ENCODE peak calls at places on chromosomes 5 and 9, in nine cellular contexts. M is HCT116, T is body of pancreas, I is OCI-LY7, X is breast epithelium, S is ovary, J is astrocyte, Y is heart left ventricle, K is stomach. O is an unnamed sample.

GRCh38 chr5:10423009-10423408 is 18.7 kb upstream of the ROPN1L start:
- DNase-seq in M (no peak), T (no peak), I (no peak), X (no peak), S (no peak), J (no peak), Y (no peak), K (no peak), O (no peak)

GRCh38 chr9:115202960-115203751 is 85.2 kb upstream of the TNC start:
- DNase-seq in M (no peak), T (no peak), I (no peak), X (no peak), S (no peak), J (peak; percentile 82), Y (no peak), K (no peak), O (no peak)

GRCh38 chr9:98256632-98257218 is 1.3 kb upstream of the TBC1D2 start:
- DNase-seq in M (no peak), T (no peak), I (peak; percentile 38), X (no peak), S (no peak), J (no peak), Y (no peak), K (no peak), O (peak; percentile 19)

GRCh38 chr5:175854231-175855040 is 16.9 kb upstream of the CPLX2 start:
- DNase-seq in M (no peak), T (peak; percentile 27), I (no peak), X (no peak), S (no peak), J (no peak), Y (no peak), K (peak; percentile 33), O (no peak)

GRCh38 chr9:133914483-133915342 is 77.4 kb downstream of the VAV2 start:
- DNase-seq in M (no peak), T (peak; percentile 53), I (no peak), X (no peak), S (no peak), J (no peak), Y (no peak), K (no peak), O (no peak)

GRCh38 chr5:132473019-132473531 is 17.5 kb downstream of the IRF1 start:
- DNase-seq in M (no peak), T (peak; percentile 46), I (peak; percentile 78), X (no peak), S (peak; percentile 21), J (no peak), Y (peak; percentile 74), K (peak; percentile 51), O (peak; percentile 84)

GRCh38 chr5:36777105-36777757 is 99.3 kb upstream of the NIPBL start:
- DNase-seq in M (peak; percentile 15), T (peak; percentile 49), I (peak; percentile 5), X (no peak), S (no peak), J (peak; percentile 4), Y (no peak), K (no peak), O (no peak)

GRCh38 chr9:117929873-117930272 is 225.7 kb downstream of the TLR4 start:
- DNase-seq in M (no peak), T (no peak), I (no peak), X (no peak), S (no peak), J (no peak), Y (no peak), K (no peak), O (no peak)

GRCh38 chr5:40853632-40854192 is 12.5 kb downstream of the CARD6 start:
- DNase-seq in M (no peak), T (no peak), I (no peak), X (no peak), S (no peak), J (no peak), Y (no peak), K (no peak), O (no peak)

GRCh38 chr5:5419291-5420210 is 2.9 kb upstream of the ICE1 start:
- DNase-seq in M (peak; percentile 48), T (peak; percentile 39), I (peak; percentile 27), X (no peak), S (peak; percentile 43), J (peak; percentile 85), Y (no peak), K (no peak), O (no peak)

GRCh38 chr9:133405508-133406009 is 12.3 kb downstream of the REXO4 start:
- DNase-seq in M (no peak), T (no peak), I (no peak), X (no peak), S (no peak), J (no peak), Y (peak; percentile 19), K (no peak), O (no peak)

GRCh38 chr9:129626079-129626943 is at the start of gene NTMT1:
- DNase-seq in M (peak; percentile 63), T (peak; percentile 86), I (peak; percentile 90), X (peak; percentile 85), S (peak; percentile 94), J (peak; percentile 51), Y (peak; percentile 95), K (peak; percentile 89), O (peak; percentile 92)

GRCh38 chr9:129626944-129627297 is 958 bp downstream of the NTMT1 start:
- DNase-seq in M (no peak), T (no peak), I (peak; percentile 44), X (no peak), S (no peak), J (peak; percentile 83), Y (no peak), K (no peak), O (no peak)

GRCh38 chr9:129627556-129628492 is 1.9 kb downstream of the NTMT1 start:
- DNase-seq in M (no peak), T (no peak), I (no peak), X (no peak), S (no peak), J (peak; percentile 12), Y (no peak), K (no peak), O (no peak)

GRCh38 chr9:129629251-129629650 is 3.3 kb downstream of the NTMT1 start:
- DNase-seq in M (no peak), T (no peak), I (no peak), X (no peak), S (no peak), J (no peak), Y (no peak), K (no peak), O (no peak)

DNA sequence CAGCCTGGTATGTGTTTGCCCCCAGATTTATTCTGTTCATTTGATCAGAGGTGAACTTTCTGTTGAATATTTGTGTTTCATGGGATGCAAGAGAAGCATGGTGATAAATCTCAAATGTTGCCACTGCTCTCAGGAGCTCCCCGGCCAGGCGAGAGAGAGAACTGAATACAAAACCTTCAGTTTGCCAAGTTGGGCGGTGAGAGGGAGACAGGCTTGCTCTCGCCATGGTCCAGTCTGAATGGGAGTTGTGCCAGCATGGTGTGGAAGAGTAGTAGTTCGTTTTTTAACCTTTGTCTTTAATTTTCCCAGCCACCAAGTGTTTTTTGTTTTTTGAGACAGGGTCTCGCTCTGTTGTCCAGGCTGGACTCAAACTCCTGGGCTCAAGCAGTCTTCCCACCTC is 2.7 kb downstream of the NTMT1 start:
- DNase-seq in M (no peak), T (no peak), I (no peak), X (no peak), S (no peak), J (no peak), Y (no peak), K (no peak), O (no peak)
- TF ChIP-seq CTCF in M (no peak), T (no peak), I (no peak), X (no peak), S (no peak), J (no peak), Y (no peak), K (no peak), O (no peak)

GRCh38 chr9:129923589-129923988 is 88.3 kb downstream of the USP20 start:
- DNase-seq in M (no peak), T (no peak), I (no peak), X (no peak), S (no peak), J (no peak), Y (no peak), K (no peak), O (no peak)
- H3K36me3 ChIP-seq in M (no peaks in the 10 kb centered on the region), T (peaks cover 2% of the 10 kb centered on the region), I (peaks cover 91% of the 10 kb centered on the region), X (peaks cover 5% of the 10 kb centered on the region), S (no peaks in the 10 kb centered on the region), J (peaks cover 3% of the 10 kb centered on the region), Y (peaks cover 90% of the 10 kb centered on the region), K (peaks cover 30% of the 10 kb centered on the region), O (peaks cover 43% of the 10 kb centered on the region)

GRCh38 chr5:45694255-45694834 is 1.8 kb downstream of the HCN1 start:
- DNase-seq in M (no peak), T (no peak), I (no peak), X (no peak), S (no peak), J (no peak), Y (no peak), K (no peak), O (no peak)
- H3K4me3 ChIP-seq in M (no peak overlapping the region), T (peak overlapping the region; percentile 41), I (no peak overlapping the region), X (no peak overlapping the region), S (no peak overlapping the region), J (no peak overlapping the region), Y (no peak overlapping the region), K (no peak overlapping the region), O (no peak overlapping the region)

GRCh38 chr9:106467113-106467846 is 395.7 kb upstream of the ZNF462 start:
- DNase-seq in M (no peak), T (no peak), I (no peak), X (no peak), S (no peak), J (no peak), Y (no peak), K (no peak), O (no peak)
- TF ChIP-seq CTCF in M (no peak), T (no peak), I (no peak), X (no peak), S (no peak), J (no peak), Y (no peak), K (no peak), O (no peak)

GRCh38 chr9:136820947-136821332 is 13.2 kb downstream of the RABL6 start:
- DNase-seq in M (no peak), T (no peak), I (no peak), X (no peak), S (peak; percentile 52), J (peak; percentile 25), Y (no peak), K (no peak), O (no peak)

GRCh38 chr9:136814725-136815421 is 7.1 kb downstream of the RABL6 start:
- DNase-seq in M (no peak), T (no peak), I (no peak), X (no peak), S (no peak), J (no peak), Y (no peak), K (no peak), O (no peak)

GRCh38 chr9:136815422-136815782 is 7.7 kb downstream of the RABL6 start:
- DNase-seq in M (no peak), T (no peak), I (no peak), X (no peak), S (no peak), J (no peak), Y (no peak), K (no peak), O (no peak)
- H3K36me3 ChIP-seq in M (no peaks in the 10 kb centered on the region), T (no peaks in the 10 kb centered on the region), I (peaks cover 74% of the 10 kb centered on the region), X (no peaks in the 10 kb centered on the region), S (no peaks in the 10 kb centered on the region), J (peaks cover 10% of the 10 kb centered on the region), Y (peaks cover 41% of the 10 kb centered on the region), K (peaks cover 11% of the 10 kb centered on the region), O (peaks cover 4% of the 10 kb centered on the region)